ENCODE peak calls at places on chromosomes 7 and 10, in four cellular contexts. Q, X, N and K are unnamed samples.

GRCh38 chr10:8054243-8054497 is 318 bp upstream of the GATA3 start:
- DNase-seq in N (no peak), Q (no peak), X (no peak), K (no peak)

GRCh38 chr10:13143761-13144160 is 17.6 kb upstream of the MCM10 start:
- DNase-seq in Q (no peak), N (no peak), X (no peak), K (no peak)

GRCh38 chr7:26451997-26452396 is 160.3 kb downstream of the SNX10 start:
- DNase-seq in X (no peak), N (no peak), Q (no peak), K (peak; percentile 38)

GRCh38 chr7:14687777-14688176 is 214.8 kb downstream of the DGKB start:
- DNase-seq in Q (no peak), N (no peak), X (no peak), K (no peak)

GRCh38 chr7:123643495-123644428 is 11.9 kb upstream of the LMOD2 start:
- DNase-seq in X (no peak), Q (no peak), N (peak; percentile 60), K (peak; percentile 38)

GRCh38 chr10:95246582-95247051 is 44.2 kb downstream of the PDLIM1 start:
- DNase-seq in Q (peak; percentile 59), N (peak; percentile 62), X (no peak), K (peak; percentile 86)

GRCh38 chr7:156640257-156640948 is at the start of gene RNF32:
- DNase-seq in N (no peak), Q (peak; percentile 100), X (peak; percentile 82), K (peak; percentile 98)

GRCh38 chr10:31803606-31804195 is 124.9 kb downstream of the ARHGAP12 start:
- DNase-seq in Q (no peak), X (no peak), N (no peak), K (no peak)

GRCh38 chr7:129525225-129525862 is 23.0 kb downstream of the SMKR1 start:
- DNase-seq in X (no peak), Q (peak; percentile 23), N (no peak), K (no peak)

GRCh38 chr7:2862831-2863361 is 18.8 kb upstream of the GNA12 start:
- DNase-seq in N (no peak), Q (no peak), X (no peak), K (no peak)

GRCh38 chr7:150976529-150977381 is 1.4 kb downstream of the KCNH2 start:
- DNase-seq in Q (peak; percentile 89), X (no peak), N (no peak), K (peak; percentile 57)

GRCh38 chr10:27158421-27158820 is 3.3 kb downstream of the MASTL start:
- DNase-seq in Q (no peak), N (peak; percentile 13), X (no peak), K (no peak)

GRCh38 chr7:22896917-22897316 is 74.3 kb upstream of the TOMM7 start:
- DNase-seq in X (no peak), N (peak; percentile 15), Q (no peak), K (peak; percentile 20)

GRCh38 chr7:22900101-22900500 is 77.5 kb upstream of the TOMM7 start:
- DNase-seq in N (peak; percentile 43), X (no peak), Q (no peak), K (no peak)

GRCh38 chr7:22895491-22895890 is 72.8 kb upstream of the TOMM7 start:
- DNase-seq in X (no peak), N (no peak), Q (no peak), K (no peak)

GRCh38 chr7:22900784-22901183 is 78.1 kb upstream of the TOMM7 start:
- DNase-seq in Q (no peak), N (no peak), X (no peak), K (no peak)
- TF ChIP-seq CREM in Q (no peak), N (no peak), X (no peak), K (no peak)

DNA sequence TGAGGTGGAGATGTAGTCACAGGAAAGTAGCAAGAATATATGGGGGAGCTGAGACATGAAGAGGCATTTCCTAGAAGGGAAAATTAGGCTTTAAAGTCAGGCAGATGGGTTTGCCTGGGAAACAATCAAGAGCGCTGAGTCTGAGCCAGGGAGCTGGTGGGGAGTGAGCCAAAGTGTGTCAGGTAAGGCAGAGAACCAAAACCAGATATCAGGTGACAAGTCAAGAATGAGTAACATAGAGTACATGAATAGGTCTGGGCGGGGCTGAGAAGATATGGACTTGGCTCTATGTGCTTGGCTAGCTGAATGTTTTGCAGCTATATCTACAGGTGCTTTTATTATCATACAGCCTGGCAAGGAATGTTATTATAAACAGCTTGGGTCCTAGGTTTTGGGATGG is 49.3 kb downstream of the GPR141 start:
- DNase-seq in X (no peak), N (no peak), Q (no peak), K (no peak)
- TF ChIP-seq CREM in X (no peak), N (no peak), Q (no peak), K (no peak)

DNA sequence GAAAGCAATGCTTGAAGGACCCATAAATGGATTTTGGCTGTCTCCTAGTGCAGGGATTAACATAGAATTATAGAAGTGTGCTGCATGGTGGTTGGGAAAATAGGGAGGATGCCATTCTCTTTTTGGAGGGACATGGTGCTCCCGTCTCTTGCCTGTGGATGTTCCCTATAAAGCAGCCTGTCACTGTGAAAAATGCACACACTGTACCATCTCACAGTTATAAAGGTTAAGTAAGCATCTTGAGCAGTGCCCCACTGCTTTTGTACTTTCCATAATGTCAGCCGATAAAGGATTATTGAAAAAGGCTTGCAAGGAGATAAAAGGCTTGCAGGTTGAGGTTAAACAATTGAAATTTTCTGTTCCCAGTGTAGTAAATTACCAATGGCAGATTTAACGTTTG is 263.0 kb downstream of the AUTS2 start:
- DNase-seq in N (no peak), Q (no peak), X (no peak), K (no peak)
- TF ChIP-seq CREM in N (no peak), Q (no peak), X (no peak), K (no peak)

DNA sequence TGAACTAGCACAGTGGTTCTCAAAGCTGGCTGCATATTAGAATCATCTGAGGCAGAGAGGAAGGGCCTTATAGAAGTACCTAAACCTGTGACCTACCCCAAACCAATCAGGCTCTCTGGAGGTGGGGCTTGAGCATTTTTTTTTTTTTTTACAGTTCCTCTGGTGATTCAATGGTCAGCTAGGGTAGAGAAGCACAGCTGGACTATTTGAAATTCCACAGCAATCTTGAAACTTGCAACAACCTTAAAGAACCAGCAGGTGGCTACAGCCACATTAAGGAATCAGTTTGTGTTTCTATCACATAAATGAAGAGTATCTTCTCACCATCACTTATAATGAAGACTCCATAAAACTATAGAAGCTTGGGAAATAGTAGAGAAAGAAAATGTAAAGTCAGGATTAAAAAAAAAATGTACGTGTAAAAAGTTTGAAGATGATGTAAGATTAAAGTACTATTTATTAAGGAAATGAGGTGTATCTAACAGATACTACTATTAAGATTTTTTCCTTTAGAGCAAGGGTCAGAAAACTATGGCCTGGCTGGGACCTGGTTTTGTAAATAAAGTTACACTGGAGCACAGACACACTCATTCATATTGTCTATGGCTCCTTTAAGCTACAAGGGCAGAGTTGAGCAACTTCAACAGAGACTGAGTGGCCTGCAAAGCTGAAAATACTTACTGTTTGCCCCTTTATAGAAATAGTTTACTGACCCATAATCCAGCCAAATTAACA is 3.8 kb downstream of the RTKN2 start:
- DNase-seq in N (peak; percentile 72), X (no peak), Q (peak; percentile 38), K (no peak)
- TF ChIP-seq CREM in N (no peak), X (no peak), Q (no peak), K (no peak)

DNA sequence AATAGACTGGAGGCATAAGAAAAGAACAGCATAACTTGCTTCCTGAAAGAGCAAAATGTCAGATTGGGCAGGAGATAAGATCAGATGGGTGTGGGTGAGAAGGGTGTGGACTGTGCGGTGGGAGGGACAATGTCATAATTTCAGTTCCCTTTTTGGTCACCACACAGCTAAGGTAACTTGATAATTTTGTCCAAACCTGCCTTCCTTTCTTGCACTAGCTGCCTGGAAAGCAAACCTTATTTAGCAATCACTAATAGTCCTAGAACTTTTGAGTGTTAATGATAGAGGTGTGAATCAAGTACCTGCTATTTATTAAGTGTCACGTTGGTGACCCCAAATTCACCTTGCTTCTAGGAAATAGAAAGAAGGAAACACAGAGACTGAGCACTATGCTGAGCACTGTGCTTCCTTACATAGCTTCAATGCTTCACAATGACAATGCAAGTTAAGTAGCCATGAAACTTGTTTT is 72.4 kb upstream of the SP4 start:
- DNase-seq in Q (peak; percentile 44), X (peak; percentile 97), N (no peak), K (no peak)
- TF ChIP-seq CREM in Q (peak; percentile 64), X (peak; percentile 83), N (no peak), K (no peak)

GRCh38 chr10:97867220-97867800 is 17.7 kb downstream of the GOLGA7B start:
- DNase-seq in X (no peak), Q (no peak), N (no peak), K (no peak)
- TF ChIP-seq CREM in X (no peak), Q (no peak), N (no peak), K (no peak)

DNA sequence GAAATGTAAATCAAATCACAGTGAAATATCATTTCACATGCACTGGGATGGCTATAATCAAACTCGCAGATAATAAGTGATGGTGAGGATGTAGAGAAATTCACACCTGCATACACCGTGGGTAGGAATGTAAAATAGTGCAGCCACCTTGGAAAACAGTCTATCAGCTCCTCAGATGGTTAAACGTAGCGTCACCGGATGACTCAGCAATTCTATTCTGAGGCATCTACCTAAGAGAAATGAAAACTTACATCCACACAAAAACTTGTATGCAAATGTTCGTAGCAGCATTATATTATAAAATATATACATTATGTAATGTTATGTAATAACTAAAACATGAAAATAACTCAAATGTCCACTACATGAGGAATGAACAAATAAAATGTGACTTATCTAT is 38.9 kb downstream of the SH3PXD2A start:
- DNase-seq in X (no peak), N (no peak), Q (no peak), K (no peak)
- TF ChIP-seq CREM in X (peak; percentile 15), N (no peak), Q (peak; percentile 17), K (no peak)

GRCh38 chr7:38224392-38224791 is 46.3 kb downstream of the STARD3NL start:
- DNase-seq in N (no peak), X (no peak), Q (no peak), K (no peak)

GRCh38 chr7:38223311-38223710 is 45.3 kb downstream of the STARD3NL start:
- DNase-seq in X (no peak), Q (no peak), N (no peak), K (no peak)

GRCh38 chr7:38217672-38218071 is 39.6 kb downstream of the STARD3NL start:
- DNase-seq in Q (no peak), N (no peak), X (no peak), K (no peak)

GRCh38 chr7:38220452-38220851 is 42.4 kb downstream of the STARD3NL start:
- DNase-seq in N (no peak), X (no peak), Q (no peak), K (no peak)

DNA sequence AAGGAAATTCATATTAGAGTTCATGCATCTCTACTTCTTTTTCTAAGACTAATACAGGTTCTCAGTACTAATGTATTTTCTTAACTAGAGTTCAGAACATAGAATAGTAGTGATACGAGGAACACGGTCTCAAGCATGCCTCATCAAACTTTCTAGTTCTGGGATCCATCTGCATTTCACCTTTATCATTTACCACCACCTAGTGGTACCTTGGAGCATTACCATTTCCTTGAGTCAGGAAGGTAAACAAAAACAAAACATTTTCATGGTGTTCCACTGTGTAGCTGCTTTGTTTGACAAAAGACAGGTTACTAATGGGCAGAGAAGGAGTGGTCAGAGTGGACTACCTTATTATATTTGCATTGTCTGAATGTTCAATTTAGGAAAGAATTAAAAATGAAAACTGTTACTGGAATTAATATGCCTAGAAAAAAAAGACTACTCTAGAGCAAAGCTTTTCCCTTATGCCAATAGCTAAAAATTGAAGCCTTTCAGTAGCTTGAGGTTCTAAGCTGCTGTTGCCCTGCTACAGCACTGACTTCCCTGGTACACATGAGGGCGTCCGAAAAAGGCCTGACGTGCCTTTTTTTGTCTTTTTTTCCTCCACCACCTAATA is 44.5 kb downstream of the STARD3NL start:
- DNase-seq in N (peak; percentile 51), X (peak; percentile 34), Q (peak; percentile 54), K (no peak)
- TF ChIP-seq CREM in N (no peak), X (no peak), Q (no peak), K (no peak)

GRCh38 chr10:48556713-48557112 is 48.2 kb downstream of the ARHGAP22 start:
- DNase-seq in Q (no peak), X (no peak), N (no peak), K (no peak)
- TF ChIP-seq CREM in Q (no peak), X (no peak), N (no peak), K (no peak)